ENCODE peak calls at places on chromosomes 5 and 9, in four cellular contexts. O is GM12865; F is adrenal gland; Q is effector memory CD4-positive, alpha-beta T cell. P is an unnamed sample.

GRCh38 chr5:14671414-14671813 is 6.9 kb downstream of the OTULIN start:
- DNase-seq in F (no peak), Q (no peak), O (peak; percentile 54), P (no peak)

GRCh38 chr5:131280417-131280816 is 16.6 kb downstream of the CDC42SE2 start:
- DNase-seq in Q (no peak), O (no peak), F (no peak), P (no peak)

GRCh38 chr9:136174779-136175744 is 29.9 kb downstream of the LHX3 start:
- DNase-seq in F (no peak), O (no peak), Q (no peak), P (no peak)

GRCh38 chr5:138725885-138726457 is 27.3 kb upstream of the CTNNA1 start:
- DNase-seq in O (no peak), F (no peak), Q (no peak), P (no peak)

GRCh38 chr5:101782352-101783087 is 513.6 kb downstream of the SLCO4C1 start:
- DNase-seq in O (no peak), F (no peak), Q (no peak), P (no peak)

GRCh38 chr5:116663081-116663480 is 88.5 kb upstream of the SEMA6A start:
- DNase-seq in Q (no peak), O (no peak), F (no peak), P (no peak)

GRCh38 chr5:83741571-83741970 is 20.9 kb upstream of the HAPLN1 start:
- DNase-seq in O (no peak), F (no peak), Q (no peak), P (no peak)

GRCh38 chr5:97986069-97986468 is 787.4 kb upstream of the RGMB start:
- DNase-seq in F (no peak), Q (no peak), O (no peak), P (no peak)

GRCh38 chr5:1061916-1062315 is 49.9 kb downstream of the SLC12A7 start:
- DNase-seq in F (no peak), O (no peak), Q (no peak), P (no peak)

GRCh38 chr5:17992296-17992695 is 358.0 kb downstream of the TAF11L14 start:
- DNase-seq in O (no peak), Q (no peak), F (no peak), P (no peak)

GRCh38 chr5:151811593-151812321 is 40.0 kb downstream of the G3BP1 start:
- DNase-seq in O (no peak), Q (no peak), F (no peak), P (no peak)

GRCh38 chr5:65808818-65809217 is 86.8 kb downstream of the NLN start:
- DNase-seq in F (no peak), Q (no peak), O (no peak), P (no peak)

GRCh38 chr9:23851024-23851629 is 25.1 kb upstream of the ELAVL2 start:
- DNase-seq in F (peak; percentile 29), Q (no peak), O (no peak), P (no peak)

GRCh38 chr9:99489043-99489378 is 266.9 kb downstream of the SEC61B start:
- DNase-seq in Q (no peak), F (no peak), O (no peak), P (no peak)

GRCh38 chr9:22079873-22080341 is 70.8 kb upstream of the CDKN2B start:
- DNase-seq in Q (peak; percentile 1), O (peak; percentile 86), F (no peak), P (no peak)

GRCh38 chr5:97231025-97231636 is 48.1 kb upstream of the RIOK2 start:
- DNase-seq in F (peak; percentile 47), O (peak; percentile 74), Q (no peak), P (peak; percentile 65)

GRCh38 chr5:181241393-181241975 is 2.2 kb downstream of the RACK1 start:
- DNase-seq in O (peak; percentile 73), Q (no peak), F (no peak), P (peak; percentile 73)

GRCh38 chr5:126052120-126052519 is 371.1 kb upstream of the GRAMD2B start:
- DNase-seq in O (no peak), F (no peak), Q (no peak), P (no peak)

GRCh38 chr9:109319072-109319630 is 1.7 kb downstream of the EPB41L4B start:
- DNase-seq in Q (no peak), O (no peak), F (peak; percentile 40), P (no peak)

GRCh38 chr9:71822935-71823334 is 54.6 kb upstream of the CEMIP2 start:
- DNase-seq in O (no peak), F (no peak), Q (no peak), P (no peak)

GRCh38 chr5:54148062-54148461 is 162.3 kb downstream of the ARL15 start:
- DNase-seq in O (no peak), F (no peak), Q (no peak), P (no peak)

GRCh38 chr9:135075234-135076142 is 12.0 kb upstream of the OLFM1 start:
- DNase-seq in Q (no peak), O (no peak), F (peak; percentile 64), P (no peak)
- H3K4me3 ChIP-seq in Q (no peak overlapping the region), O (no peak overlapping the region), F (no peak overlapping the region), P (no peak overlapping the region)

GRCh38 chr9:38057416-38058195 is 11.4 kb downstream of the SHB start:
- DNase-seq in O (peak; percentile 23), F (no peak), Q (no peak), P (no peak)

GRCh38 chr9:38061326-38061947 is 7.6 kb downstream of the SHB start:
- DNase-seq in F (no peak), Q (no peak), O (peak; percentile 83), P (no peak)

GRCh38 chr9:38060688-38061087 is 8.3 kb downstream of the SHB start:
- DNase-seq in F (no peak), Q (no peak), O (no peak), P (no peak)

GRCh38 chr9:38059233-38059936 is 9.6 kb downstream of the SHB start:
- DNase-seq in Q (no peak), O (no peak), F (no peak), P (no peak)

GRCh38 chr9:38058452-38059232 is 10.4 kb downstream of the SHB start:
- DNase-seq in F (no peak), Q (no peak), O (no peak), P (no peak)
- H3K4me3 ChIP-seq in F (no peak overlapping the region), Q (no peak overlapping the region), O (no peak overlapping the region), P (no peak overlapping the region)

DNA sequence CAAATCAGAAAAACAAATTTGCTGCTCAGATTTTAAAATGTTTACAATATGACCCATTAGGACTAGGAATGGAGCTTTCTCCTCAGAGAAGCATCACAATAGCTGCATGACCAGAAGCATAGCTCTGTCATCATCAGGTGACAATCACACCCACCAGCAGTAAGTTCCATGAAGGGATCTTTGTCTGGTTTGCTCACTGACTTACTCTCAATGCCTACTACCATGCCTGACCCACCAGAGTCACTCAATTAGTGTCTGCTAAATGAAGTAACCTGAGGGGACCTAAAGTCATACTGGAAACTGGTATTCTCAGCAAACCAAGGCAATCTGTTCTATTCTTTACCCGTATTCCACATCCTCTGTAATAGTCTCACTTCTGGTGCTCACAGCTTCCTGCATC is 7.7 kb downstream of the ERMP1 start:
- DNase-seq in O (no peak), F (no peak), Q (no peak), P (no peak)
- H3K4me3 ChIP-seq in O (no peak overlapping the region), F (no peak overlapping the region), Q (no peak overlapping the region), P (no peak overlapping the region)

DNA sequence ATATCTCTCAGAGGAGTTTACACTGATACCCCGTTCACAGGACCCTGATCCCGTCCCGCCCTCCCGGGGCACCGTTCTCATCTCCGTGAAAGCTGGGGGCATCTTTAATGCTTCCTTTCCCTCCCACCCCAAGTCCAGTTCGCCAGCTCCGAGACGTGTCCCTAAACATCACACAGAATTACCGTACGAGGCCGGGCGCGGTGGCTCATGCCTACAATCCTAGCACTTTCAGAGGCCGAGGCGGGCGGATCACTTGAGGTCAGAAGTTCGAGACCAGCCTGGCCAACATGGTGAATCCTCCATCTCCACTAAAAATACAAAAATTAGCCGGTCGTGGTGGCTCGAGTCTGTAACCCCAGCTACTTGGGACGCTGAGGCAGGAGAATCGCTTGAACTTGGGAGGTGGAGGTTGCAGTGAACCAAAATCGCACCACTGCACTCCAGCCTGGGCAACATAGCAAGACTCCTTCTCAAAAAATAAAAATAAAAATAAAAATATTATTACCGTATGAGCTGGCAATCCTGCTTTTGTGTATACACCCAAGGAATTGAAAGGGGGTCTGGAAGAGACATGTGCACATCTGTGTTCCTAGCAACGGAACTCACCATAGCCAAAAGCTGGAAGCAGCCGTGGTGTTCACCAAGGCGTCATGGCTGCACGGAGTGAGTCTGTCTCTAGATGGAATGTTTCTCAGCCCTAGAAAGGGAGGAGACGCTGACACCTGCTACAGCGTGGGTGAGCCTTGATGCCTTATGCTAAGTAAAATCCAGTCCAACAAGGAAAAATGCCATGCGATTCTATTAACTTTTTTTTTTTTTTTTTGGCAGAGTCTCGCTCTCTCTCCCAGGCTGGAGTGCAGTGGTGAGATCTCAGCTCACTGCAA is 1.2 kb upstream of the ABO start:
- DNase-seq in Q (no peak), O (no peak), F (peak; percentile 19), P (no peak)
- H3K4me3 ChIP-seq in Q (no peak overlapping the region), O (no peak overlapping the region), F (no peak overlapping the region), P (no peak overlapping the region)

DNA sequence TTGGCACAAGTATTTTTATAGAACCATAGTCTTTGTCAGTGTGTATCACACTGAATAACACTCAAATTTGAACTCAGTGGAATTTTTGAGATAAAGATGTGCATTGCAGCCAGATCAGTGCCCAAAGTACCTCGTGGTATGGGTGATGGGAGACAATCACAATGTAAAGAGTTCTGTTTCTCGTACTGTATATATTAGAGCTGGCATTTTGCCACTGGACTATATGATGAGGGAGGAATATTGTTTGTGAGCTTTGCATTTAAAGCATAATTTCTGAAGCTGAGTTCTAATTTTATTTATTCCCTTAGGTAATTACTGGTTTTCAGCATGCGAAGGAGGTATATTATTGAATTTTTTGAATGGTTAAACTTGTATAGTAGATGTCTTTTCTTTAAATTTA is 43.0 kb downstream of the PAM start:
- DNase-seq in F (no peak), Q (no peak), O (no peak), P (no peak)
- H3K4me3 ChIP-seq in F (no peak overlapping the region), Q (no peak overlapping the region), O (no peak overlapping the region), P (no peak overlapping the region)

GRCh38 chr5:154606675-154607321 is 128.8 kb upstream of the HAND1 start:
- DNase-seq in Q (no peak), F (no peak), O (no peak), P (no peak)

GRCh38 chr5:154606246-154606645 is 128.2 kb upstream of the HAND1 start:
- DNase-seq in O (no peak), Q (no peak), F (no peak), P (no peak)

GRCh38 chr5:154603485-154603884 is 125.5 kb upstream of the HAND1 start:
- DNase-seq in F (no peak), Q (no peak), O (no peak), P (no peak)

GRCh38 chr5:154603011-154603410 is 125.0 kb upstream of the HAND1 start:
- DNase-seq in Q (no peak), O (no peak), F (no peak), P (no peak)

DNA sequence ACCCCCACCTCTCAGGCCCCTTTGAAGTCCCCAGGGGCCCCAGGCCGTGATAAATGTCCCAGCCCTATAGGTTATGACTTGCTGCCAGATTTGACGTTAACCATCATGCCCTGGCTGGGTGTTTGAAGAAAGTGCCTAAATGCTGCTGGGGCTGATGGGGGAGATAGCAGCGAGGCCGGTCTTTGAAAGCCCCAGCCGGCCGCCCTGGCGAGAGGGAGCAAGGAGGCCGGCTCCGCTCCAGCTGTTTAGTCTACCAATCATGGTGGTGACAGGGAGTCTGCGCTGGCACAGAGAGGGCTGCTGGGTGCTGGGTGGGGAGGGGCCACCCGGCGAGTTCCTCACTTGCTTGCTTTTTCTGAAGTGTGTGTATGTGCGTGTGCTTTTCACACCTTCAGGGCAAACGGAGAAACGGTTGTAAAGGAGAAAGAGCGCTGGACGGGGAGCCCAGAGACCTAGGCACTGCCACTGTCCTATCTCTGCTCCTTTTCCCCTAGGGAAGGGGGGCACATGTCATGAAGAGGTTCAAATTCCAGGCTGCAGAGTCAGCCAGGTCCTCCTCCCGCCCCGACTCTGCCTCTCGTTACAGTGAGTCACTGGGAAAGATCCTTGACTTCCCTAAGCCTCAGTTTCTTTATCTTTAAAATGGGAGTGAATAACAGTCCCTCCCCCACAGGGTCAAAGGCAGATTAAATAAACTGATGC is 126.1 kb upstream of the HAND1 start:
- DNase-seq in O (peak; percentile 17), Q (no peak), F (peak; percentile 27), P (no peak)
- H3K4me3 ChIP-seq in O (no peak overlapping the region), Q (no peak overlapping the region), F (no peak overlapping the region), P (no peak overlapping the region)

P was measured in OCI-LY7.